ENCODE peak calls at places on chromosomes 11 and 22, in seven cellular contexts. I is neural progenitor cell, X is OCI-LY7, C is DND-41, T is fibroblast of lung, W is stomach, Q is breast epithelium. Y is an unnamed sample.

GRCh38 chr22:39959640-39960447 is at the start of gene TMA7B:
- DNase-seq in I (peak; percentile 61), X (no peak), C (no peak), T (peak; percentile 74), W (peak; percentile 27), Q (no peak), Y (no peak)

GRCh38 chr11:117921893-117922292 is 7.3 kb downstream of the TMPRSS13 start:
- DNase-seq in I (no peak), X (no peak), C (no peak), T (no peak), W (no peak), Q (no peak), Y (no peak)

GRCh38 chr11:83970061-83970671 is 684.0 kb upstream of the CCDC90B start:
- DNase-seq in I (no peak), X (no peak), C (no peak), T (no peak), W (no peak), Q (no peak), Y (no peak)

GRCh38 chr22:24284747-24285203 is 14.1 kb downstream of the SPECC1L start:
- DNase-seq in I (no peak), X (no peak), C (no peak), T (peak; percentile 36), W (no peak), Q (no peak), Y (no peak)

GRCh38 chr22:40898850-40899357 is 37.0 kb upstream of the DNAJB7 start:
- DNase-seq in I (peak; percentile 36), X (peak; percentile 73), C (no peak), T (peak; percentile 58), W (no peak), Q (no peak), Y (no peak)

GRCh38 chr11:48018561-48019229 is 38.3 kb downstream of the PTPRJ start:
- DNase-seq in I (peak; percentile 85), X (peak; percentile 73), C (no peak), T (peak; percentile 35), W (no peak), Q (no peak), Y (no peak)

GRCh38 chr11:2298131-2298794 is 3.5 kb downstream of the C11orf21 start:
- DNase-seq in I (no peak), X (no peak), C (no peak), T (no peak), W (no peak), Q (peak; percentile 13), Y (peak; percentile 61)

GRCh38 chr22:46058591-46059519 is 81.9 kb upstream of the WNT7B start:
- DNase-seq in I (no peak), X (no peak), C (no peak), T (peak; percentile 56), W (peak; percentile 25), Q (peak; percentile 24), Y (peak; percentile 76)

GRCh38 chr22:46119729-46120419 is 30.5 kb upstream of the PPARA start:
- DNase-seq in I (no peak), X (no peak), C (no peak), T (peak; percentile 92), W (no peak), Q (no peak), Y (no peak)

GRCh38 chr11:118619444-118620205 is 12.2 kb downstream of the PHLDB1 start:
- DNase-seq in I (no peak), X (no peak), C (no peak), T (peak; percentile 98), W (no peak), Q (no peak), Y (no peak)

GRCh38 chr11:112320668-112321067 is 60.0 kb upstream of the PLET1 start:
- DNase-seq in I (no peak), X (no peak), C (no peak), T (peak; percentile 88), W (peak; percentile 71), Q (peak; percentile 75), Y (peak; percentile 81)

GRCh38 chr11:86919557-86920210 is 35.5 kb downstream of the FZD4 start:
- DNase-seq in I (peak; percentile 75), X (peak; percentile 48), C (peak; percentile 36), T (peak; percentile 79), W (no peak), Q (no peak), Y (no peak)

GRCh38 chr11:119284344-119285157 is 32.4 kb downstream of the MCAM start:
- DNase-seq in I (peak; percentile 19), X (peak; percentile 74), C (no peak), T (peak; percentile 36), W (no peak), Q (no peak), Y (no peak)

GRCh38 chr22:45903355-45904149 is 73.4 kb downstream of the WNT7B start:
- DNase-seq in I (no peak), X (no peak), C (no peak), T (peak; percentile 86), W (no peak), Q (peak; percentile 66), Y (no peak)

GRCh38 chr22:22105364-22105763 is 122.8 kb upstream of the TOP3B start:
- DNase-seq in I (no peak), X (no peak), C (no peak), T (no peak), W (no peak), Q (no peak), Y (no peak)

GRCh38 chr22:39492186-39492585 is 9.9 kb upstream of the MIEF1 start:
- DNase-seq in I (no peak), X (no peak), C (no peak), T (no peak), W (no peak), Q (no peak), Y (no peak)

GRCh38 chr11:114017723-114018122 is 41.8 kb upstream of the ZBTB16 start:
- DNase-seq in I (no peak), X (no peak), C (no peak), T (peak; percentile 23), W (no peak), Q (peak; percentile 33), Y (no peak)

GRCh38 chr11:67375320-67376021 is 2.1 kb upstream of the CLCF1 start:
- DNase-seq in I (peak; percentile 41), X (no peak), C (no peak), T (no peak), W (no peak), Q (no peak), Y (no peak)
- H3K27ac ChIP-seq in I (no peak overlapping the region), X (no peak overlapping the region), C (no peak overlapping the region), T (no peak overlapping the region), W (peak overlapping the region; percentile 98), Q (peak overlapping the region; percentile 96), Y (peak overlapping the region; percentile 44)

GRCh38 chr11:616320-617220 is 820 bp upstream of the IRF7 start:
- DNase-seq in I (no peak), X (no peak), C (no peak), T (no peak), W (no peak), Q (no peak), Y (no peak)
- H3K4me3 ChIP-seq in I (peak overlapping the region; percentile 90), X (peak overlapping the region; percentile 65), C (no peak overlapping the region), T (no peak overlapping the region), W (peak overlapping the region; percentile 61), Q (peak overlapping the region; percentile 76), Y (peak overlapping the region; percentile 84)

GRCh38 chr11:17954395-17955252 is 58.2 kb downstream of the SERGEF start:
- DNase-seq in I (no peak), X (no peak), C (no peak), T (peak; percentile 56), W (no peak), Q (no peak), Y (no peak)
- TF ChIP-seq CTCF in I (no peak), X (no peak), C (no peak), T (no peak), W (no peak), Q (no peak), Y (no peak)

GRCh38 chr11:69353696-69354544 is 60.0 kb downstream of the MYEOV start:
- DNase-seq in I (no peak), X (no peak), C (no peak), T (no peak), W (no peak), Q (peak; percentile 5), Y (no peak)
- H3K27ac ChIP-seq in I (no peak overlapping the region), X (no peak overlapping the region), C (no peak overlapping the region), T (peak overlapping the region; percentile 82), W (no peak overlapping the region), Q (no peak overlapping the region), Y (no peak overlapping the region)

DNA sequence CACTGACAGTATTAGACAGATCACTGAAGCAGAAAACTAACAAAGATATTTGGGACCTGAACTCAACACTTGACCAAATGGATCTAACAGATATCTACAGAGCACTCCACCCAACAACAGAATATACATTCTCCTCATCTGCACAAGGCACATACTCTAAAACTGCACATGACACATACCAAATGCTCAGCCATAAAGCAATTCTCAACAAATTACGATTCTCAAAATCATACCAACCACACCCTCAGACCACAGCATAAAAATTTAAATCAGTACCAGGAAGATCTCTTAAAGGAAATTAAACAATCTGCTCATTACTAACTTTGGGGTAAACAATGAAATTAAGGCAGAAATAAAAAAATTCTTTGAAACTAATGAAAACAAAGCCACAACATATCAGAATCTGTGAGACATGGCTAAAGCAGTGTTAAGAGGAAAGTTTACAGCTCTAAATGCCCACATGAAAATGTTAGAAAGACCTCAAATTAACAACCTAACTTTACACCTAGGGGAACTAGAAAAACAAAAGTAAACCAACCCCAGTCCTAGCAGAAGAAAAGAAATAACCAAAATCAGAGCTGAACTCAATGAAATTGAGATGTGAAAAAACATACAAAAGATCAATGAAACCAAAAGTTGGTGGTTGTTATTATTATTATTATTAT is 37.2 kb downstream of the TMEM123 start:
- DNase-seq in I (no peak), X (no peak), C (no peak), T (no peak), W (no peak), Q (no peak), Y (no peak)
- H3K4me3 ChIP-seq in I (no peak overlapping the region), X (no peak overlapping the region), C (no peak overlapping the region), T (no peak overlapping the region), W (no peak overlapping the region), Q (no peak overlapping the region), Y (no peak overlapping the region)

Y was measured in coronary artery.